ENCODE peak calls at places on chromosomes 13 and 19, in four cellular contexts. U, R, I and X are unnamed samples.

GRCh38 chr13:31930901-31931522 is 100.6 kb upstream of the FRY start:
- DNase-seq in U (no peak), R (peak; percentile 70), I (no peak), X (no peak)

GRCh38 chr13:98020271-98020670 is 66.8 kb downstream of the IPO5 start:
- DNase-seq in U (no peak), R (no peak), I (no peak), X (no peak)

GRCh38 chr19:41025871-41026270 is 34.8 kb downstream of the CYP2B6 start:
- DNase-seq in U (no peak), R (no peak), I (no peak), X (no peak)

GRCh38 chr19:34034318-34034846 is 137.9 kb upstream of the LSM14A start:
- DNase-seq in U (no peak), R (no peak), I (no peak), X (no peak)

GRCh38 chr19:41753936-41754529 is 1.3 kb upstream of the CEACAM6 start:
- DNase-seq in U (peak; percentile 14), R (no peak), I (no peak), X (peak; percentile 39)

GRCh38 chr13:106033634-106034033 is 501.8 kb downstream of the EFNB2 start:
- DNase-seq in U (peak; percentile 4), R (no peak), I (no peak), X (no peak)

GRCh38 chr13:84192125-84192524 is 309.9 kb upstream of the SLITRK1 start:
- DNase-seq in U (no peak), R (no peak), I (no peak), X (no peak)

GRCh38 chr13:100536643-100537180 is 51.9 kb downstream of the GGACT start:
- DNase-seq in U (no peak), R (no peak), I (no peak), X (no peak)

GRCh38 chr19:53388168-53388567 is 6.8 kb upstream of the ZNF765 start:
- DNase-seq in U (no peak), R (no peak), I (no peak), X (no peak)

GRCh38 chr13:76939215-76939614 is 9.1 kb upstream of the ACOD1 start:
- DNase-seq in U (no peak), R (no peak), I (no peak), X (no peak)

GRCh38 chr19:41111296-41111695 is 2.9 kb upstream of the CYP2F1 start:
- DNase-seq in U (no peak), R (no peak), I (no peak), X (no peak)

GRCh38 chr13:103539265-103539664 is 473.0 kb upstream of the SLC10A2 start:
- DNase-seq in U (no peak), R (no peak), I (no peak), X (no peak)

GRCh38 chr19:46631481-46631880 is 4.5 kb downstream of the GNG8 start:
- DNase-seq in U (no peak), R (no peak), I (no peak), X (no peak)

DNA sequence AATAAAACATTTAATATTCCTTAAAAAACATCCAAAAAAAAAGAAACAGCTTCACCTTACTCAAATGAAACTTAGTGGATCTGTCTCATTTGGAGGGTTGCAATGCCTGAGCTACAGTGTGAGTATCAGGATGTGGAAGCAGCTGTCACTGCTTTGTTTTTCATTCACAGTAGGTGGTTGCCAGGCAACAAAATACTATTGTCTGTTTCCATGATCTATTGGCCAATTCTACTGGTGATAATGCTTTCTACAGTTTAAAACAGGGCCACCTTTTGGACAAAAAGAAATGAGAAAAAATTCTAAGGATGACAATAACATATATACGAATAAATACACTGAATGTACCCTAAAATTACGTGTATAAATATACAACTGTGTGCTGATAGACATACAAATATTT is 3.0 kb downstream of the ENOX1 start:
- DNase-seq in U (no peak), R (no peak), I (no peak), X (no peak)
- TF ChIP-seq JUND in U (no peak), R (no peak), I (no peak), X (no peak)

GRCh38 chr19:38516802-38517201 is 83.3 kb downstream of the RYR1 start:
- DNase-seq in U (no peak), R (no peak), I (no peak), X (no peak)

GRCh38 chr19:38517321-38517720 is 83.8 kb downstream of the RYR1 start:
- DNase-seq in U (no peak), R (no peak), I (no peak), X (no peak)

GRCh38 chr19:38515906-38516305 is 82.4 kb downstream of the RYR1 start:
- DNase-seq in U (no peak), R (no peak), I (no peak), X (no peak)

GRCh38 chr19:38513762-38514167 is 80.3 kb downstream of the RYR1 start:
- DNase-seq in U (no peak), R (no peak), I (no peak), X (no peak)

DNA sequence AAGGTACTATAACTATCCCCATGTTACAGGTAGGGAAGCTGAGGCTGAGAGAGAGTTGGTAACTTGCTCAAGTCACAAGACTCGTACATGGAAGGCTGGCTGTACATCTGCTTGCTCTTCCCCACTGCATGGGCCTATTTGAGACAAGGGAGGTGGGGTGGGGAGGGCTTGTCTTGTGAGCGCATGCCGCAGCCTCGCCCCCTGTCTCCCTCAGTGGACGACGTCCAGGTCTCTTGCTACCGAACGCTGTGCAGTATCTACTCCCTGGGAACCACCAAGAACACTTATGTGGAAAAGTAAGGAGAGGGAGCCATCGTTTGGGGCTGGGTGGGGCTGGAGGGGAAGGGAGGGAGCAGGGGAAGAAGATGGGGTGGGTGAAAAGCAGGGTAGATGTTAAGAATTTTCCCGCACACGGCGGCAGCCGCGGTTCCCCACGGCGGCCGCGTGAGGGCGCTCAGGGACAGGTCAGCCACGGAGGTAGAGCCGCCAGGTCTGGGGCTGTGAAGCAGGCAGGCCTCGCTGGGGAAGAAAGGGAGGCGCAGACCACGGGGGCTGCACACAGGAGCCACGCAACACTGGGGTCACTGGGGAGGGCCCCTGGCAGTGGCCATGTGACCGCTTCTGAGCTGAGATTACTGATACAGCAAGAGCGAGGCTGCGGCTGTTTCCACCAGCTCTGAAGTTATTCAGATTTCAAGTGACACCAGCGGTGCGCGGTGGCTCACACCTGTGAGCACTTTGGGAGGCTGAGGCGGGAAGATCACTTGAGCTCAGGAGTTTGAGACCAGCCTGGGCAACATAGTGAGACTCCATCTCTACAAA is 81.5 kb downstream of the RYR1 start:
- DNase-seq in U (peak; percentile 35), R (no peak), I (peak; percentile 44), X (peak; percentile 27)
- TF ChIP-seq JUND in U (no peak), R (no peak), I (no peak), X (no peak)

GRCh38 chr13:112752711-112753541 is 63.1 kb downstream of the ATP11A start:
- DNase-seq in U (no peak), R (no peak), I (no peak), X (no peak)
- TF ChIP-seq JUND in U (no peak), R (no peak), I (no peak), X (no peak)

DNA sequence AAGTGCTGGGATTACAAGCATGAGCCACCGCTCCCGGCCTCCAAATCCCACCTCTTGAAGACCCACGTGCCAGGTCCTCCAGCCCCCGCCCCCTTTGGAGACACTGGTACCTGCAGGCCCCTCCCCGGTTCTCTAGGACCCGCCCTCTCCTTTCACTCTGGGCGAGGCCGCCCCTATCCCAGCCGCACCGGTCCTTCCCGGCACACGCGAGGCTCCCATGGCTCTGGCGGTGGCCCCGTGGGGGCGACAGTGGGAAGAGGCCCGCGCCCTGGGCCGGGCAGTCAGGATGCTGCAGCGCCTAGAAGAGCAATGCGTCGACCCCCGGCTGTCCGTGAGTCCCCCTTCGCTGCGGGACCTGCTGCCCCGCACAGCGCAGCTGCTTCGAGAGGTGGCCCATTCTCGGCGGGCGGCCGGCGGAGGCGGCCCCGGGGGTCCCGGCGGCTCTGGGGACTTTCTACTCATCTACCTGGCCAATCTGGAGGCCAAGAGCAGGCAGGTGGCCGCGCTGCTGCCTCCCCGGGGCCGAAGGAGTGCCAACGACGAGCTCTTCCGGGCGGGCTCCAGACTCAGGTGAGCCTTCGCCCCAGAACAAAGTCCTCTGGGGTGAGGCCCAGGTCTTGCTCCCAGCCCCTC is at the start of gene CBLC:
- DNase-seq in U (peak; percentile 68), R (no peak), I (peak; percentile 84), X (peak; percentile 94)
- TF ChIP-seq JUND in U (no peak), R (no peak), I (no peak), X (no peak)

GRCh38 chr19:29798783-29799182 is 13.0 kb upstream of the CCNE1 start:
- DNase-seq in U (no peak), R (no peak), I (no peak), X (no peak)
- TF ChIP-seq JUND in U (no peak), R (no peak), I (no peak), X (no peak)

GRCh38 chr13:113456116-113456702 is 2.9 kb upstream of the ADPRHL1 start:
- DNase-seq in U (no peak), R (no peak), I (no peak), X (no peak)

GRCh38 chr13:113452942-113453901 is at the start of gene ADPRHL1:
- DNase-seq in U (no peak), R (no peak), I (no peak), X (no peak)

GRCh38 chr13:113453962-113454361 is 674 bp upstream of the ADPRHL1 start:
- DNase-seq in U (no peak), R (no peak), I (no peak), X (no peak)

GRCh38 chr13:113455384-113455783 is 2.1 kb upstream of the ADPRHL1 start:
- DNase-seq in U (no peak), R (no peak), I (no peak), X (no peak)

GRCh38 chr13:113454936-113455335 is 1.6 kb upstream of the ADPRHL1 start:
- DNase-seq in U (no peak), R (no peak), I (no peak), X (no peak)
- TF ChIP-seq JUND in U (no peak), R (no peak), I (no peak), X (no peak)

GRCh38 chr13:51130348-51130747 is 19.3 kb upstream of the C13orf42 start:
- DNase-seq in U (no peak), R (no peak), I (no peak), X (no peak)
- TF ChIP-seq JUND in U (no peak), R (no peak), I (no peak), X (no peak)

GRCh38 chr19:4575978-4576933 is 16.8 kb upstream of the SEMA6B start:
- DNase-seq in U (peak; percentile 61), R (no peak), I (no peak), X (no peak)
- TF ChIP-seq JUND in U (no peak), R (no peak), I (no peak), X (no peak)

GRCh38 chr19:18710986-18711751 is 27.7 kb downstream of the CRTC1 start:
- DNase-seq in U (no peak), R (no peak), I (no peak), X (no peak)
- TF ChIP-seq JUND in U (no peak), R (no peak), I (no peak), X (no peak)